ENCODE peak calls at places on chromosome 2, in ten cellular contexts. O is mesendoderm; C is mammary epithelial cell; B is mesothelial cell of epicardium; W is central memory CD4-positive, alpha-beta T cell; U is aorta; X is midbrain; A is endodermal cell; I is MV-4-11; G is activated CD8-positive, alpha-beta memory T cell treated with anti-CD3 and anti-CD28 coated beads, Interleukin-2, amount 50 U/mL, for 4 hours. J is an unnamed sample.

GRCh38 chr2:120389036-120389391 is 43.1 kb downstream of the INHBB start:
- DNase-seq in I (no peak), W (no peak), X (no peak), G (no peak), C (no peak), O (no peak), B (peak; percentile 24), U (no peak), A (peak; percentile 41), J (peak; percentile 7)

GRCh38 chr2:219057709-219058540 is 2.8 kb downstream of the IHH start:
- DNase-seq in C (peak; percentile 44), B (peak; percentile 76), U (peak; percentile 81), A (peak; percentile 95), W (peak; percentile 66), X (peak; percentile 64), I (peak; percentile 34), G (peak; percentile 80), O (peak; percentile 79), J (peak; percentile 72)

GRCh38 chr2:174846218-174846617 is 81.9 kb upstream of the CHRNA1 start:
- DNase-seq in I (no peak), G (no peak), A (no peak), U (no peak), W (no peak), X (peak; percentile 20), O (no peak), B (no peak), C (peak; percentile 4), J (no peak)

GRCh38 chr2:108923019-108923700 is 65.9 kb downstream of the EDAR start:
- DNase-seq in I (no peak), C (peak; percentile 96), B (no peak), W (no peak), A (peak; percentile 31), X (no peak), U (no peak), O (no peak), G (no peak), J (no peak)

GRCh38 chr2:55097462-55098410 is 47.5 kb upstream of the RTN4 start:
- DNase-seq in B (no peak), I (no peak), U (no peak), G (no peak), A (no peak), O (no peak), X (no peak), C (no peak), W (no peak), J (no peak)

GRCh38 chr2:66565291-66565690 is 130.4 kb downstream of the MEIS1 start:
- DNase-seq in O (no peak), A (no peak), U (no peak), I (no peak), W (no peak), B (no peak), X (no peak), G (no peak), C (no peak), J (no peak)

GRCh38 chr2:7803515-7803914 is 878.3 kb upstream of the ID2 start:
- DNase-seq in U (no peak), A (no peak), I (no peak), O (no peak), C (no peak), X (no peak), W (no peak), G (no peak), B (no peak), J (no peak)

GRCh38 chr2:1731512-1731962 is 12.8 kb downstream of the PXDN start:
- DNase-seq in I (no peak), X (no peak), G (no peak), A (peak; percentile 55), U (no peak), O (no peak), B (no peak), W (no peak), C (no peak), J (no peak)

GRCh38 chr2:31728406-31729064 is 147.8 kb upstream of the SRD5A2 start:
- DNase-seq in A (no peak), C (no peak), X (no peak), O (peak; percentile 4), W (no peak), G (no peak), B (no peak), I (no peak), U (no peak), J (no peak)

GRCh38 chr2:51782874-51783765 is 751.2 kb upstream of the NRXN1 start:
- DNase-seq in W (no peak), A (no peak), O (no peak), B (no peak), X (peak; percentile 1), I (no peak), G (no peak), C (peak; percentile 41), U (no peak), J (no peak)

GRCh38 chr2:44398243-44398897 is 36.6 kb downstream of the CAMKMT start:
- DNase-seq in U (no peak), I (no peak), A (no peak), X (no peak), C (no peak), G (no peak), O (peak; percentile 31), B (no peak), W (no peak), J (no peak)

GRCh38 chr2:164839914-164840457 is 1.6 kb downstream of the COBLL1 start:
- DNase-seq in G (no peak), A (no peak), B (no peak), I (no peak), W (no peak), X (no peak), U (no peak), O (no peak), C (peak; percentile 86), J (no peak)

GRCh38 chr2:194176134-194176533 is 1480.9 kb upstream of the SLC39A10 start:
- DNase-seq in B (no peak), W (no peak), I (no peak), O (no peak), A (no peak), U (no peak), G (no peak), X (no peak), C (no peak), J (no peak)

GRCh38 chr2:240247868-240248820 is 107.7 kb upstream of the OTOS start:
- DNase-seq in W (no peak), A (peak; percentile 30), B (no peak), U (no peak), X (no peak), G (no peak), C (no peak), I (no peak), O (no peak), J (no peak)

GRCh38 chr2:44981714-44982108 is 27.5 kb downstream of the SIX2 start:
- DNase-seq in G (peak; percentile 62), I (peak; percentile 30), C (peak; percentile 40), X (peak; percentile 81), B (peak; percentile 89), A (peak; percentile 92), W (peak; percentile 40), O (peak; percentile 77), U (peak; percentile 81), J (peak; percentile 50)

GRCh38 chr2:219124379-219125110 is 36.1 kb downstream of the NHEJ1 start:
- DNase-seq in A (no peak), I (no peak), C (no peak), U (no peak), B (no peak), X (no peak), O (peak; percentile 9), G (peak; percentile 22), W (no peak), J (no peak)